ENCODE peak calls at places on chromosome 12, in seven cellular contexts. M is fibroblast of gingiva; H is thoracic aorta; A is GM04504; G is cardiac muscle cell; S is activated naive CD4-positive, alpha-beta T cell; N is CD4-positive, alpha-beta memory T cell. U is an unnamed sample.

GRCh38 chr12:63752283-63752682 is 27.4 kb upstream of the RXYLT1 start:
- DNase-seq in G (no peak), M (no peak), A (no peak), N (no peak), H (no peak), S (no peak), U (no peak)

GRCh38 chr12:124481772-124482566 is 85.4 kb downstream of the NCOR2 start:
- DNase-seq in S (no peak), H (no peak), M (no peak), G (no peak), N (no peak), A (no peak), U (no peak)

GRCh38 chr12:57112492-57113294 is 1.5 kb upstream of the STAT6 start:
- DNase-seq in S (no peak), M (no peak), A (no peak), H (no peak), N (no peak), G (no peak), U (no peak)

GRCh38 chr12:103848917-103849491 is 8.0 kb upstream of the NT5DC3 start:
- DNase-seq in N (no peak), H (no peak), S (no peak), G (no peak), A (no peak), M (peak), U (peak)

GRCh38 chr12:18589316-18589715 is 148.5 kb downstream of the PLCZ1 start:
- DNase-seq in S (no peak), G (no peak), M (no peak), A (no peak), N (no peak), H (no peak), U (no peak)

GRCh38 chr12:89636776-89637160 is 71.9 kb downstream of the ATP2B1 start:
- DNase-seq in G (no peak), A (no peak), N (no peak), M (no peak), S (no peak), H (no peak), U (no peak)

GRCh38 chr12:104752883-104753282 is 205.2 kb downstream of the SLC41A2 start:
- DNase-seq in N (no peak), M (no peak), G (no peak), S (no peak), A (no peak), H (no peak), U (peak)

GRCh38 chr12:54000105-54000773 is at the start of gene HOXC9:
- DNase-seq in S (no peak), H (no peak), G (peak), N (no peak), A (no peak), M (no peak), U (no peak)

GRCh38 chr12:47507221-47507620 is 198.6 kb downstream of the RPAP3 start:
- DNase-seq in H (no peak), G (no peak), M (no peak), N (no peak), A (no peak), S (no peak), U (no peak)